ENCODE peak calls at places on chromosomes 13 and 19, in ten cellular contexts. T, V, F, W, Y, S, D, Q, C and K are unnamed samples.

GRCh38 chr13:94586371-94586770 is 9.6 kb downstream of the TGDS start:
- DNase-seq in T (no peak), V (no peak), F (no peak), W (no peak), Y (no peak), S (no peak), D (no peak), Q (no peak), C (no peak), K (no peak)

GRCh38 chr19:4414144-4414799 is 11.8 kb downstream of the CHAF1A start:
- DNase-seq in T (no peak), V (no peak), F (peak; percentile 28), W (no peak), Y (no peak), S (no peak), D (no peak), Q (no peak), C (no peak), K (no peak)

GRCh38 chr13:59743195-59743594 is 420.5 kb downstream of the DIAPH3 start:
- DNase-seq in T (no peak), V (no peak), F (no peak), W (no peak), Y (no peak), S (no peak), D (no peak), Q (no peak), C (no peak), K (no peak)

GRCh38 chr19:45591004-45591637 is 6.5 kb upstream of the OPA3 start:
- DNase-seq in T (no peak), V (no peak), F (no peak), W (no peak), Y (peak; percentile 67), S (peak; percentile 17), D (peak; percentile 68), Q (no peak), C (no peak), K (peak; percentile 64)

GRCh38 chr13:66967825-66968597 is 262.1 kb downstream of the PCDH9 start:
- DNase-seq in T (no peak), V (no peak), F (no peak), W (no peak), Y (no peak), S (no peak), D (no peak), Q (no peak), C (no peak), K (no peak)

GRCh38 chr13:47661076-47661475 is 340.0 kb downstream of the SUCLA2 start:
- DNase-seq in T (no peak), V (peak; percentile 66), F (no peak), W (no peak), Y (no peak), S (no peak), D (no peak), Q (peak; percentile 58), C (peak; percentile 82), K (no peak)

GRCh38 chr19:2983351-2984195 is 6.2 kb downstream of the TLE6 start:
- DNase-seq in T (no peak), V (peak; percentile 23), F (peak; percentile 66), W (no peak), Y (no peak), S (no peak), D (no peak), Q (no peak), C (no peak), K (no peak)

GRCh38 chr13:40597735-40598365 is 68.6 kb downstream of the FOXO1 start:
- DNase-seq in T (no peak), V (no peak), F (no peak), W (no peak), Y (no peak), S (no peak), D (peak; percentile 62), Q (no peak), C (no peak), K (no peak)

GRCh38 chr19:30024091-30024490 is 82.1 kb downstream of the URI1 start:
- DNase-seq in T (no peak), V (no peak), F (no peak), W (no peak), Y (no peak), S (no peak), D (no peak), Q (no peak), C (no peak), K (no peak)

GRCh38 chr19:57903298-57904174 is 12.9 kb downstream of the ZNF417 start:
- DNase-seq in T (no peak), V (peak; percentile 36), F (peak; percentile 85), W (no peak), Y (no peak), S (no peak), D (no peak), Q (no peak), C (peak; percentile 35), K (peak; percentile 40)

GRCh38 chr13:79187917-79188699 is 217.9 kb downstream of the RBM26 start:
- DNase-seq in T (no peak), V (no peak), F (no peak), W (no peak), Y (no peak), S (no peak), D (no peak), Q (no peak), C (no peak), K (no peak)

GRCh38 chr19:22620912-22621311 is 13.2 kb upstream of the ZNF492 start:
- DNase-seq in T (no peak), V (no peak), F (no peak), W (no peak), Y (no peak), S (no peak), D (no peak), Q (no peak), C (no peak), K (no peak)

GRCh38 chr13:80945328-80945727 is 604.4 kb upstream of the SPRY2 start:
- DNase-seq in T (no peak), V (no peak), F (no peak), W (no peak), Y (peak; percentile 28), S (no peak), D (no peak), Q (no peak), C (no peak), K (peak; percentile 71)

GRCh38 chr13:52925221-52925620 is 76.8 kb upstream of the PCDH8 start:
- DNase-seq in T (no peak), V (no peak), F (no peak), W (no peak), Y (no peak), S (no peak), D (no peak), Q (no peak), C (no peak), K (no peak)

GRCh38 chr19:17576758-17577532 is 21.5 kb downstream of the COLGALT1 start:
- DNase-seq in T (no peak), V (no peak), F (peak; percentile 7), W (no peak), Y (peak; percentile 97), S (no peak), D (peak; percentile 74), Q (no peak), C (no peak), K (no peak)

GRCh38 chr13:42497798-42498197 is 76.2 kb upstream of the TNFSF11 start:
- DNase-seq in T (no peak), V (no peak), F (peak; percentile 21), W (no peak), Y (no peak), S (no peak), D (no peak), Q (no peak), C (no peak), K (no peak)

GRCh38 chr19:41233748-41234240 is 14.8 kb downstream of the AXL start:
- DNase-seq in T (no peak), V (no peak), F (no peak), W (no peak), Y (no peak), S (no peak), D (peak; percentile 74), Q (no peak), C (no peak), K (no peak)

GRCh38 chr19:15251749-15252397 is 19.6 kb upstream of the EPHX3 start:
- DNase-seq in T (no peak), V (peak; percentile 98), F (peak; percentile 95), W (no peak), Y (peak; percentile 90), S (no peak), D (peak; percentile 66), Q (peak; percentile 75), C (peak; percentile 95), K (peak; percentile 40)

GRCh38 chr19:10404888-10405808 is 1.8 kb upstream of the CDC37 start:
- DNase-seq in T (no peak), V (no peak), F (peak; percentile 25), W (peak; percentile 57), Y (no peak), S (peak; percentile 37), D (no peak), Q (no peak), C (no peak), K (no peak)

GRCh38 chr19:41321600-41322270 is 11.8 kb downstream of the CCDC97 start:
- DNase-seq in T (no peak), V (no peak), F (peak; percentile 87), W (no peak), Y (peak; percentile 62), S (no peak), D (no peak), Q (no peak), C (no peak), K (peak; percentile 82)

GRCh38 chr19:43519436-43520088 is 7.4 kb downstream of the ETHE1 start:
- DNase-seq in T (peak; percentile 74), V (peak; percentile 87), F (peak; percentile 96), W (peak; percentile 79), Y (peak; percentile 89), S (peak; percentile 69), D (peak; percentile 77), Q (no peak), C (peak; percentile 88), K (peak; percentile 72)

GRCh38 chr19:3178973-3179738 is 587 bp downstream of the S1PR4 start:
- DNase-seq in T (no peak), V (no peak), F (no peak), W (no peak), Y (no peak), S (no peak), D (no peak), Q (no peak), C (no peak), K (no peak)

GRCh38 chr13:20193142-20193923 is 595 bp upstream of the GJB2 start:
- DNase-seq in T (no peak), V (no peak), F (peak; percentile 25), W (no peak), Y (peak; percentile 25), S (no peak), D (no peak), Q (no peak), C (no peak), K (no peak)

GRCh38 chr19:2446390-2446789 is 10.4 kb downstream of the LMNB2 start:
- DNase-seq in T (no peak), V (no peak), F (no peak), W (no peak), Y (no peak), S (no peak), D (no peak), Q (no peak), C (no peak), K (no peak)

GRCh38 chr13:27130223-27131015 is 41.2 kb downstream of the USP12 start:
- DNase-seq in T (no peak), V (no peak), F (no peak), W (no peak), Y (no peak), S (no peak), D (no peak), Q (no peak), C (peak; percentile 10), K (no peak)

GRCh38 chr13:102638741-102639140 is 42.0 kb downstream of the TPP2 start:
- DNase-seq in T (no peak), V (no peak), F (no peak), W (no peak), Y (no peak), S (no peak), D (no peak), Q (no peak), C (no peak), K (no peak)

GRCh38 chr13:60318186-60318585 is 78.8 kb upstream of the TDRD3 start:
- DNase-seq in T (no peak), V (no peak), F (no peak), W (no peak), Y (no peak), S (no peak), D (no peak), Q (no peak), C (no peak), K (no peak)

GRCh38 chr19:13022111-13022858 is 27.0 kb downstream of the NFIX start:
- DNase-seq in T (no peak), V (no peak), F (peak; percentile 33), W (no peak), Y (no peak), S (no peak), D (peak; percentile 49), Q (no peak), C (no peak), K (no peak)